ENCODE peak calls at places on chromosomes 4 and X, in ten cellular contexts. R, V, D, K, I, F, N, X, Q and C are unnamed samples.

GRCh38 chrX:24928114-24928513 is 87.7 kb downstream of the ARX start:
- DNase-seq in R (no peak), V (no peak), D (no peak), K (no peak), I (no peak), F (no peak), N (no peak), X (no peak), Q (no peak), C (no peak)

GRCh38 chrX:7102119-7102518 is 45.4 kb upstream of the STS start:
- DNase-seq in R (no peak), V (no peak), D (no peak), K (no peak), I (no peak), F (no peak), N (no peak), X (no peak), Q (no peak), C (no peak)

GRCh38 chrX:120213438-120214265 is 37.0 kb upstream of the ZBTB33 start:
- DNase-seq in R (peak), V (peak), D (peak), K (peak), I (peak), F (peak), N (peak), X (no peak), Q (peak), C (peak)

GRCh38 chr4:77021614-77022089 is 54.1 kb downstream of the CCNI start:
- DNase-seq in R (no peak), V (no peak), D (no peak), K (no peak), I (no peak), F (no peak), N (no peak), X (peak), Q (no peak), C (no peak)

GRCh38 chrX:55389376-55389775 is 62.6 kb upstream of the MAGEH1 start:
- DNase-seq in R (no peak), V (no peak), D (no peak), K (no peak), I (no peak), F (no peak), N (no peak), X (no peak), Q (no peak), C (no peak)

GRCh38 chr4:159563257-159563656 is 460.4 kb downstream of the RAPGEF2 start:
- DNase-seq in R (no peak), V (no peak), D (no peak), K (no peak), I (no peak), F (no peak), N (no peak), X (no peak), Q (no peak), C (no peak)

GRCh38 chr4:27096142-27096824 is 235.6 kb downstream of the STIM2 start:
- DNase-seq in R (no peak), V (no peak), D (no peak), K (no peak), I (no peak), F (no peak), N (no peak), X (no peak), Q (no peak), C (no peak)

GRCh38 chr4:133775881-133776280 is 425.7 kb downstream of the PABPC4L start:
- DNase-seq in R (no peak), V (no peak), D (no peak), K (no peak), I (no peak), F (no peak), N (no peak), X (no peak), Q (no peak), C (no peak)

GRCh38 chr4:186832906-186833305 is 109.2 kb upstream of the FAT1 start:
- DNase-seq in R (no peak), V (no peak), D (no peak), K (no peak), I (no peak), F (no peak), N (no peak), X (no peak), Q (no peak), C (no peak)

GRCh38 chr4:142551513-142552280 is 294.4 kb downstream of the INPP4B start:
- DNase-seq in R (no peak), V (no peak), D (no peak), K (no peak), I (no peak), F (no peak), N (no peak), X (no peak), Q (no peak), C (no peak)

GRCh38 chr4:120843840-120844527 is 78.5 kb downstream of the PRDM5 start:
- DNase-seq in R (peak), V (no peak), D (no peak), K (peak), I (no peak), F (peak), N (no peak), X (peak), Q (no peak), C (no peak)

GRCh38 chr4:97923096-97923495 is 220.2 kb downstream of the STPG2 start:
- DNase-seq in R (no peak), V (no peak), D (no peak), K (no peak), I (no peak), F (no peak), N (no peak), X (no peak), Q (no peak), C (no peak)

GRCh38 chr4:124177647-124178425 is 534.7 kb downstream of the ANKRD50 start:
- DNase-seq in R (no peak), V (no peak), D (no peak), K (no peak), I (no peak), F (peak), N (peak), X (no peak), Q (no peak), C (no peak)

GRCh38 chr4:70315928-70316327 is 18.9 kb upstream of the CABS1 start:
- DNase-seq in R (no peak), V (no peak), D (no peak), K (no peak), I (no peak), F (no peak), N (no peak), X (no peak), Q (no peak), C (no peak)

GRCh38 chr4:16860506-16860905 is 37.9 kb downstream of the LDB2 start:
- DNase-seq in R (no peak), V (no peak), D (no peak), K (no peak), I (no peak), F (no peak), N (no peak), X (no peak), Q (no peak), C (no peak)

GRCh38 chr4:175776217-175776616 is 35.8 kb downstream of the GPM6A start:
- DNase-seq in R (no peak), V (no peak), D (no peak), K (no peak), I (no peak), F (no peak), N (no peak), X (no peak), Q (no peak), C (no peak)

GRCh38 chrX:65677954-65678469 is 10.6 kb downstream of the MSN start:
- DNase-seq in R (no peak), V (no peak), D (no peak), K (peak), I (no peak), F (peak), N (no peak), X (no peak), Q (no peak), C (no peak)

GRCh38 chrX:9352683-9353430 is 112.0 kb upstream of the TBL1X start:
- DNase-seq in R (no peak), V (no peak), D (no peak), K (no peak), I (no peak), F (no peak), N (no peak), X (no peak), Q (no peak), C (no peak)

GRCh38 chrX:12704706-12705105 is 86.5 kb upstream of the PRPS2 start:
- DNase-seq in R (no peak), V (no peak), D (no peak), K (no peak), I (no peak), F (no peak), N (no peak), X (no peak), Q (no peak), C (no peak)

GRCh38 chr4:161799687-161800086 is 364.1 kb downstream of the FSTL5 start:
- DNase-seq in R (no peak), V (no peak), D (no peak), K (no peak), I (no peak), F (no peak), N (no peak), X (no peak), Q (no peak), C (no peak)

GRCh38 chr4:22897520-22898108 is 204.9 kb downstream of the GBA3 start:
- DNase-seq in R (peak), V (peak), D (peak), K (peak), I (no peak), F (peak), N (peak), X (no peak), Q (no peak), C (no peak)

GRCh38 chr4:39637572-39638357 is 900 bp downstream of the SMIM14 start:
- DNase-seq in R (peak), V (peak), D (peak), K (peak), I (peak), F (no peak), N (no peak), X (peak), Q (peak), C (peak)